ENCODE peak calls at places on chromosomes 6 and 20, in seven cellular contexts. One of them, this sample, is unnamed.

GRCh38 chr6:155330133-155330734 is 15.9 kb upstream of the TFB1M start:
- DNase-seq in heart right ventricle: no peak
- DNase-seq in MM.1S: no peak
- DNase-seq in colonic mucosa: no peak
- DNase-seq in fibroblast of lung: no peak
- DNase-seq in heart left ventricle: no peak
- DNase-seq in GM23338: no peak
- DNase-seq in this sample: no peak

GRCh38 chr20:54251093-54251492 is 43.2 kb downstream of the PFDN4 start:
- DNase-seq in heart right ventricle: no peak
- DNase-seq in MM.1S: no peak
- DNase-seq in colonic mucosa: no peak
- DNase-seq in fibroblast of lung: no peak
- DNase-seq in heart left ventricle: no peak
- DNase-seq in GM23338: no peak
- DNase-seq in this sample: no peak

GRCh38 chr6:47524136-47524840 is 46.7 kb downstream of the CD2AP start:
- DNase-seq in heart right ventricle: no peak
- DNase-seq in MM.1S: no peak
- DNase-seq in colonic mucosa: no peak
- DNase-seq in fibroblast of lung: no peak
- DNase-seq in heart left ventricle: no peak
- DNase-seq in GM23338: peak
- DNase-seq in this sample: no peak

GRCh38 chr6:165834613-165835259 is 171.7 kb upstream of the PDE10A start:
- DNase-seq in heart right ventricle: peak
- DNase-seq in MM.1S: no peak
- DNase-seq in colonic mucosa: peak
- DNase-seq in fibroblast of lung: no peak
- DNase-seq in heart left ventricle: peak
- DNase-seq in GM23338: no peak
- DNase-seq in this sample: no peak

GRCh38 chr6:3409699-3410384 is 47.0 kb downstream of the SLC22A23 start:
- DNase-seq in heart right ventricle: no peak
- DNase-seq in MM.1S: no peak
- DNase-seq in colonic mucosa: peak
- DNase-seq in fibroblast of lung: no peak
- DNase-seq in heart left ventricle: no peak
- DNase-seq in GM23338: peak
- DNase-seq in this sample: no peak

GRCh38 chr6:135939216-135939610 is 87.7 kb downstream of the PDE7B start:
- DNase-seq in heart right ventricle: no peak
- DNase-seq in MM.1S: no peak
- DNase-seq in colonic mucosa: no peak
- DNase-seq in fibroblast of lung: peak
- DNase-seq in heart left ventricle: no peak
- DNase-seq in GM23338: no peak
- DNase-seq in this sample: no peak

GRCh38 chr20:37383229-37383989 is 37.5 kb downstream of the SRC start:
- DNase-seq in heart right ventricle: no peak
- DNase-seq in MM.1S: no peak
- DNase-seq in colonic mucosa: no peak
- DNase-seq in fibroblast of lung: peak
- DNase-seq in heart left ventricle: no peak
- DNase-seq in GM23338: no peak
- DNase-seq in this sample: peak

GRCh38 chr6:153591165-153591564 is 447.9 kb upstream of the OPRM1 start:
- DNase-seq in heart right ventricle: no peak
- DNase-seq in MM.1S: peak
- DNase-seq in colonic mucosa: no peak
- DNase-seq in fibroblast of lung: no peak
- DNase-seq in heart left ventricle: no peak
- DNase-seq in GM23338: no peak
- DNase-seq in this sample: no peak

GRCh38 chr6:169317441-169318202 is 64.0 kb upstream of the THBS2 start:
- DNase-seq in heart right ventricle: no peak
- DNase-seq in MM.1S: no peak
- DNase-seq in colonic mucosa: no peak
- DNase-seq in fibroblast of lung: no peak
- DNase-seq in heart left ventricle: no peak
- DNase-seq in GM23338: no peak
- DNase-seq in this sample: no peak

GRCh38 chr6:98382246-98382645 is 452.1 kb upstream of the POU3F2 start:
- DNase-seq in heart right ventricle: no peak
- DNase-seq in MM.1S: no peak
- DNase-seq in colonic mucosa: no peak
- DNase-seq in fibroblast of lung: no peak
- DNase-seq in heart left ventricle: no peak
- DNase-seq in GM23338: no peak
- DNase-seq in this sample: no peak

GRCh38 chr6:166104107-166104506 is 63.5 kb downstream of the TBXT start:
- DNase-seq in heart right ventricle: no peak
- DNase-seq in MM.1S: no peak
- DNase-seq in colonic mucosa: no peak
- DNase-seq in fibroblast of lung: peak
- DNase-seq in heart left ventricle: no peak
- DNase-seq in GM23338: no peak
- DNase-seq in this sample: no peak

GRCh38 chr6:43523282-43523681 is 6.4 kb downstream of the POLR1C start:
- DNase-seq in heart right ventricle: no peak
- DNase-seq in MM.1S: no peak
- DNase-seq in colonic mucosa: no peak
- DNase-seq in fibroblast of lung: no peak
- DNase-seq in heart left ventricle: no peak
- DNase-seq in GM23338: no peak
- DNase-seq in this sample: no peak

GRCh38 chr6:125512621-125513020 is 210.9 kb upstream of the HDDC2 start:
- DNase-seq in heart right ventricle: no peak
- DNase-seq in MM.1S: peak
- DNase-seq in colonic mucosa: no peak
- DNase-seq in fibroblast of lung: no peak
- DNase-seq in heart left ventricle: no peak
- DNase-seq in GM23338: peak
- DNase-seq in this sample: no peak

GRCh38 chr6:17423018-17423417 is 29.6 kb downstream of the CAP2 start:
- DNase-seq in heart right ventricle: no peak
- DNase-seq in MM.1S: no peak
- DNase-seq in colonic mucosa: no peak
- DNase-seq in fibroblast of lung: no peak
- DNase-seq in heart left ventricle: no peak
- DNase-seq in GM23338: no peak
- DNase-seq in this sample: no peak

GRCh38 chr6:20866940-20867630 is 332.8 kb downstream of the CDKAL1 start:
- DNase-seq in heart right ventricle: no peak
- DNase-seq in MM.1S: no peak
- DNase-seq in colonic mucosa: no peak
- DNase-seq in fibroblast of lung: peak
- DNase-seq in heart left ventricle: no peak
- DNase-seq in GM23338: no peak
- DNase-seq in this sample: no peak

GRCh38 chr20:16115891-16116577 is 457.2 kb downstream of the KIF16B start:
- DNase-seq in heart right ventricle: peak
- DNase-seq in MM.1S: no peak
- DNase-seq in colonic mucosa: no peak
- DNase-seq in fibroblast of lung: no peak
- DNase-seq in heart left ventricle: no peak
- DNase-seq in GM23338: peak
- DNase-seq in this sample: no peak

GRCh38 chr6:74519172-74519571 is 686.7 kb downstream of the COL12A1 start:
- DNase-seq in heart right ventricle: no peak
- DNase-seq in MM.1S: no peak
- DNase-seq in colonic mucosa: no peak
- DNase-seq in fibroblast of lung: peak
- DNase-seq in heart left ventricle: no peak
- DNase-seq in GM23338: no peak
- DNase-seq in this sample: peak

GRCh38 chr6:56314683-56315523 is 67.5 kb upstream of the COL21A1 start:
- DNase-seq in heart right ventricle: no peak
- DNase-seq in MM.1S: peak
- DNase-seq in colonic mucosa: no peak
- DNase-seq in fibroblast of lung: peak
- DNase-seq in heart left ventricle: no peak
- DNase-seq in GM23338: peak
- DNase-seq in this sample: peak

GRCh38 chr6:14857501-14857900 is 388.4 kb upstream of the JARID2 start:
- DNase-seq in heart right ventricle: no peak
- DNase-seq in MM.1S: no peak
- DNase-seq in colonic mucosa: no peak
- DNase-seq in fibroblast of lung: no peak
- DNase-seq in heart left ventricle: no peak
- DNase-seq in GM23338: no peak
- DNase-seq in this sample: no peak

GRCh38 chr6:53172468-53172803 is 23.8 kb upstream of the GCM1 start:
- DNase-seq in heart right ventricle: no peak
- DNase-seq in MM.1S: no peak
- DNase-seq in colonic mucosa: no peak
- DNase-seq in fibroblast of lung: no peak
- DNase-seq in heart left ventricle: no peak
- DNase-seq in GM23338: no peak
- DNase-seq in this sample: no peak
- TF ChIP-seq CTCF in heart right ventricle: no peak
- TF ChIP-seq CTCF in MM.1S: no peak
- TF ChIP-seq CTCF in colonic mucosa: no peak
- TF ChIP-seq CTCF in fibroblast of lung: no peak
- TF ChIP-seq CTCF in heart left ventricle: no peak
- TF ChIP-seq CTCF in GM23338: no peak
- TF ChIP-seq CTCF in this sample: no peak

GRCh38 chr20:53216478-53216855 is 244.3 kb downstream of the TSHZ2 start:
- DNase-seq in heart right ventricle: no peak
- DNase-seq in MM.1S: no peak
- DNase-seq in colonic mucosa: no peak
- DNase-seq in fibroblast of lung: no peak
- DNase-seq in heart left ventricle: no peak
- DNase-seq in GM23338: no peak
- DNase-seq in this sample: no peak
- H3K4me3 ChIP-seq in heart right ventricle: no peak
- H3K4me3 ChIP-seq in MM.1S: peak
- H3K4me3 ChIP-seq in colonic mucosa: no peak
- H3K4me3 ChIP-seq in fibroblast of lung: no peak
- H3K4me3 ChIP-seq in heart left ventricle: no peak
- H3K4me3 ChIP-seq in GM23338: peak
- H3K4me3 ChIP-seq in this sample: no peak

GRCh38 chr20:14203657-14204056 is 133.8 kb downstream of the FLRT3 start:
- DNase-seq in heart right ventricle: no peak
- DNase-seq in MM.1S: no peak
- DNase-seq in colonic mucosa: no peak
- DNase-seq in fibroblast of lung: no peak
- DNase-seq in heart left ventricle: no peak
- DNase-seq in GM23338: no peak
- DNase-seq in this sample: no peak

GRCh38 chr20:14210146-14210545 is 127.3 kb downstream of the FLRT3 start:
- DNase-seq in heart right ventricle: no peak
- DNase-seq in MM.1S: no peak
- DNase-seq in colonic mucosa: no peak
- DNase-seq in fibroblast of lung: no peak
- DNase-seq in heart left ventricle: no peak
- DNase-seq in GM23338: no peak
- DNase-seq in this sample: no peak

GRCh38 chr20:14208956-14209355 is 128.5 kb downstream of the FLRT3 start:
- DNase-seq in heart right ventricle: no peak
- DNase-seq in MM.1S: no peak
- DNase-seq in colonic mucosa: no peak
- DNase-seq in fibroblast of lung: no peak
- DNase-seq in heart left ventricle: no peak
- DNase-seq in GM23338: no peak
- DNase-seq in this sample: no peak

GRCh38 chr20:14207591-14207990 is 129.8 kb downstream of the FLRT3 start:
- DNase-seq in heart right ventricle: no peak
- DNase-seq in MM.1S: no peak
- DNase-seq in colonic mucosa: no peak
- DNase-seq in fibroblast of lung: no peak
- DNase-seq in heart left ventricle: no peak
- DNase-seq in GM23338: no peak
- DNase-seq in this sample: no peak
- TF ChIP-seq CTCF in heart right ventricle: no peak
- TF ChIP-seq CTCF in MM.1S: no peak
- TF ChIP-seq CTCF in colonic mucosa: no peak
- TF ChIP-seq CTCF in fibroblast of lung: no peak
- TF ChIP-seq CTCF in heart left ventricle: no peak
- TF ChIP-seq CTCF in GM23338: no peak
- TF ChIP-seq CTCF in this sample: no peak

DNA sequence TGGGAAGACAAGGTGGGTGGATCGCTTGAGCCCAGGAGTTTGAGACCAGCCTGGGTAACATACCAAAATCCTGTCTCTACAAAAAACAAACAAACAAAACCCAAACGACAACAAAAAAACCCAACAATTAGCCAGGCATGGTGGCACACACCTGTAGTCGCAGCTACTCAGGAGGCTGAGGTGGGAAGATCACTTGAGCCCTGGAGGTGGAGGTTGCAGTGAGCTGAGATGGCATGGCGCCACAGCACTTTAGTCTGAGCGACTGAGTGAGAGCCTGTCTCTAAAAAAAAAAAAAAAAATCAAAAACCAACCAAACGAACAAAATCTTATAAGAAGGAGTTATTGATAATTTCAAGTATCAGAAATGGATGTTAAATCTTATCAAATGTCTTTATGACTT is 114.9 kb downstream of the CDH26 start:
- DNase-seq in heart right ventricle: no peak
- DNase-seq in MM.1S: no peak
- DNase-seq in colonic mucosa: no peak
- DNase-seq in fibroblast of lung: no peak
- DNase-seq in heart left ventricle: no peak
- DNase-seq in GM23338: no peak
- DNase-seq in this sample: no peak
- H3K4me3 ChIP-seq in heart right ventricle: no peak
- H3K4me3 ChIP-seq in MM.1S: no peak
- H3K4me3 ChIP-seq in colonic mucosa: no peak
- H3K4me3 ChIP-seq in fibroblast of lung: no peak
- H3K4me3 ChIP-seq in heart left ventricle: no peak
- H3K4me3 ChIP-seq in GM23338: no peak
- H3K4me3 ChIP-seq in this sample: no peak

DNA sequence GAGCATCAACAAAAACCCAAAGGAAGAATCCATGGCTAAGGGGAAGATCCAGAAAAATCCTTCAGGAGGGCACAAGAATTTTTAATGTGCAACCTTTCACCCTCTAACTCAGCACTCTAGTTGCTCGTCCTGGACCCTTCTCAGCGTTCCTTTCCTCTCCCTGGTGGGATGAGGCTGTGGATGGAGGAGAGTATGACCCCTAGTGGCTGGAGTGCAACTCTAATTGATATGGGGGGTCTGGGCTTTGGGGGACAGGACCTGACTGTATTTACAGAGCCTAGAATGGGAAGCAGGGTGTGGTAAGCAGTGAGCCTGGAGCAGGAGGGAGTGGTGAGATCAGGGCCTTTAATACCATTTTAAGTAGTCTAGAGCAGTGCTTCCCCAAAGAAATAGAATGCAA is 83.9 kb upstream of the CEP85L start:
- DNase-seq in heart right ventricle: no peak
- DNase-seq in MM.1S: no peak
- DNase-seq in colonic mucosa: no peak
- DNase-seq in fibroblast of lung: peak
- DNase-seq in heart left ventricle: no peak
- DNase-seq in GM23338: peak
- DNase-seq in this sample: no peak
- TF ChIP-seq CTCF in heart right ventricle: peak
- TF ChIP-seq CTCF in MM.1S: peak
- TF ChIP-seq CTCF in colonic mucosa: no peak
- TF ChIP-seq CTCF in fibroblast of lung: peak
- TF ChIP-seq CTCF in heart left ventricle: peak
- TF ChIP-seq CTCF in GM23338: peak
- TF ChIP-seq CTCF in this sample: peak

This sample was measured in foreskin fibroblast.